ENCODE peak calls at places on chromosomes 3 and 15, in ten cellular contexts. X is spleen, A is GM12891, F is K562, W is transverse colon, Y is prostate gland, H is GM12878, B is HCT116, O is stomach, L is endothelial cell of umbilical vein. D is an unnamed sample.

GRCh38 chr15:72948662-72949061 is 103.6 kb upstream of the NEO1 start:
- DNase-seq in X (no peak), A (no peak), F (no peak), W (no peak), Y (no peak), H (no peak), B (no peak), O (no peak), L (no peak), D (no peak)

GRCh38 chr15:38254065-38254883 is 1.6 kb downstream of the SPRED1 start:
- DNase-seq in X (peak), A (no peak), F (peak), W (peak), Y (peak), H (peak), B (peak), O (peak), L (peak), D (no peak)

GRCh38 chr15:63553388-63553791 is 43.8 kb upstream of the FBXL22 start:
- DNase-seq in X (no peak), A (no peak), F (no peak), W (no peak), Y (peak), H (no peak), B (no peak), O (peak), L (peak), D (no peak)

GRCh38 chr3:98788651-98789050 is 25.5 kb downstream of the ST3GAL6 start:
- DNase-seq in X (no peak), A (no peak), F (peak), W (no peak), Y (no peak), H (no peak), B (no peak), O (no peak), L (peak), D (no peak)

GRCh38 chr3:59127071-59127470 is 77.2 kb upstream of the CFAP20DC start:
- DNase-seq in X (no peak), A (no peak), F (no peak), W (no peak), Y (no peak), H (no peak), B (no peak), O (no peak), L (no peak), D (no peak)

GRCh38 chr15:41281236-41281635 is 50.2 kb downstream of the CHP1 start:
- DNase-seq in X (no peak), A (no peak), F (no peak), W (no peak), Y (no peak), H (no peak), B (no peak), O (no peak), L (peak), D (no peak)

GRCh38 chr3:44065311-44065710 is 176.4 kb upstream of the TOPAZ1 start:
- DNase-seq in X (no peak), A (no peak), F (no peak), W (no peak), Y (peak), H (no peak), B (no peak), O (peak), L (no peak), D (no peak)

GRCh38 chr15:59444082-59444835 is 6.3 kb downstream of the FAM81A start:
- DNase-seq in X (no peak), A (no peak), F (no peak), W (no peak), Y (no peak), H (no peak), B (no peak), O (no peak), L (no peak), D (no peak)

GRCh38 chr3:74426571-74426970 is 187.9 kb downstream of the CNTN3 start:
- DNase-seq in X (no peak), A (no peak), F (no peak), W (no peak), Y (no peak), H (no peak), B (no peak), O (no peak), L (no peak), D (no peak)

GRCh38 chr3:114218006-114218405 is 19.4 kb downstream of the ZNF80 start:
- DNase-seq in X (no peak), A (no peak), F (no peak), W (no peak), Y (no peak), H (no peak), B (no peak), O (no peak), L (peak), D (no peak)
- TF ChIP-seq POLR2A in X (no peak), A (no peak), F (no peak), W (no peak), Y (no peak), H (no peak), B (no peak), O (no peak), L (no peak), D (no peak)

GRCh38 chr15:32856753-32857152 is 138.9 kb downstream of the GREM1 start:
- DNase-seq in X (no peak), A (no peak), F (no peak), W (no peak), Y (no peak), H (no peak), B (no peak), O (no peak), L (no peak), D (no peak)
- TF ChIP-seq POLR2AphosphoS5 in X (no peak), A (no peak), F (no peak), W (no peak), Y (no peak), H (no peak), B (no peak), O (no peak), L (no peak), D (no peak)

DNA sequence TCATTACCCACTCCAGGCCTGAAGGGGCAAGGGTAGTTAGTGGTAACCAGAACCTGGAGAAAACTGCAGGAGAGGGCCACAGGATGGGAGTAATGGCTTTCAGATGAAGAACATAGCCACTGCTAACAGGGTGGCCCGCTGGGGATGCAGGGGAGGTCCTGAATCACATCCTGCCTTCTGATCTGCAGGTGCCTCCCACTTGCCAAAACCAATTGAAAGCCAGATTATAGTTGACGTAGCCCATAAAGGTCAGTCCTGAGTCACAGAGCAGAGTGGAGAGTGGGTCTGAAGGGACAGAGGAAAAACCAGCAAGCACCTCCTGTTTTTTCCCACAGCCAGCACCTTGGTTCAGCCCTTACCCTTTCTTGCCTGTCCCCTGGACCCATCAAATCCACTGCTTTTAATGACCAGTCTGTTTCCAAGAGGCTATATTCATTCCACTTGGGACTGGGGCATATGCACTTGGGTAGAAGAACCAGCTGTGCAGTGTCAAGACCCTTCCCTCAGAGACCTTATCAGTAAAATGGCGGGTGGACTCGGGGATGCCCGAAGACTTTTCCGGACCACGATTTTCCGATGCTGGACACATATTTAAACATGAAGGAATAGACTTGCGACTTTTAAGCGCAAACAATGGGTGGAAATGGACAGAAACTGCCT is 605 bp upstream of the SLC35G2 start:
- DNase-seq in X (no peak), A (no peak), F (peak), W (peak), Y (no peak), H (no peak), B (peak), O (peak), L (peak), D (no peak)
- TF ChIP-seq POLR2A in X (no peak), A (no peak), F (peak), W (no peak), Y (no peak), H (no peak), B (peak), O (no peak), L (peak), D (no peak)

GRCh38 chr3:139797724-139798343 is 120.1 kb upstream of the NMNAT3 start:
- DNase-seq in X (no peak), A (no peak), F (peak), W (no peak), Y (no peak), H (no peak), B (no peak), O (no peak), L (no peak), D (no peak)

GRCh38 chr3:139794469-139795265 is 116.9 kb upstream of the NMNAT3 start:
- DNase-seq in X (no peak), A (no peak), F (peak), W (no peak), Y (no peak), H (no peak), B (no peak), O (no peak), L (no peak), D (no peak)

DNA sequence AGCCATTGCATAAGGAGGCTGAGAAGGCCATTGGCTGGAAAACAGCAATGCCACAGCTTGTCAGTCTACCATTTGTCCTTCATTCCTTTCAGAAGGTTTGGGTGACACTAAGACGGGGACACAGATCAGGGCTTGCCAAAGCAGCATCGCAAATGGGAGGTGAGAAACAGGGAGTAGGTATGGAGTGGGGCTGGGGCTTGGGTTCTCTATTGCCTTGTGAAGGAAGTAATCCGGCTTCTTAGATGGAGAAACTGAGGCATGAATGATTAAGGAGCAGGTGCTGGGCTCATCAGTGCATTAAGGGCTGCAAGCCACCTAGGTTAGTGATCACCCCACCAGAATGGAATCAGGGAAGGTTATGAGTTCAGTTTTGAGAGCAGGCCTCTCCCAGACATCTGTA is 115.6 kb upstream of the NMNAT3 start:
- DNase-seq in X (no peak), A (no peak), F (no peak), W (no peak), Y (no peak), H (no peak), B (no peak), O (no peak), L (no peak), D (no peak)
- TF ChIP-seq POLR2AphosphoS5 in X (no peak), A (no peak), F (no peak), W (no peak), Y (no peak), H (no peak), B (no peak), O (no peak), L (no peak), D (no peak)

DNA sequence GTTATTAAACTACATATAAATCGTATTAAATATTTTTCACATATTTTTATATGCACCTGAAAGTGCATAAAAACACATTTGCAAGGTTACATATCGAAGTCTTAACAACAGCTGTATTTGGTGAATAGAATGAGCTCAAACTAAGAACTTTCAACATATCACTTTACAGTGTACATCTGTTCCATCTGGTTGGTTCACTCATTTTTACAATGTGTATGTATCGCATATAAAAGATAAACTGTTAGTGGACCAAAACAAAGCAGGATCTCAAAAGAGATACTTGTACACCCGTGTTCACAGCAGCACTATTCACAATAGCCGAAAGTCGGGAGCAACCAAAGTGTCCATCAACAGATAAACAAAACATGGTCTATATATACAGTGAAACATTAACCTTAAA is 55.8 kb downstream of the TBL1XR1 start:
- DNase-seq in X (no peak), A (no peak), F (no peak), W (no peak), Y (no peak), H (no peak), B (no peak), O (no peak), L (no peak), D (no peak)
- TF ChIP-seq POLR2A in X (no peak), A (no peak), F (no peak), W (no peak), Y (no peak), H (no peak), B (no peak), O (no peak), L (no peak), D (no peak)

GRCh38 chr3:127693336-127693843 is 20.6 kb downstream of the ABTB1 start:
- DNase-seq in X (no peak), A (no peak), F (no peak), W (no peak), Y (no peak), H (no peak), B (no peak), O (no peak), L (no peak), D (no peak)

GRCh38 chr3:127691974-127692373 is 19.2 kb downstream of the ABTB1 start:
- DNase-seq in X (no peak), A (no peak), F (no peak), W (no peak), Y (no peak), H (no peak), B (no peak), O (no peak), L (no peak), D (no peak)

GRCh38 chr3:127692501-127693335 is 20.0 kb downstream of the ABTB1 start:
- DNase-seq in X (peak), A (no peak), F (no peak), W (no peak), Y (no peak), H (no peak), B (no peak), O (no peak), L (no peak), D (no peak)

GRCh38 chr3:127697531-127698240 is 24.9 kb downstream of the ABTB1 start:
- DNase-seq in X (peak), A (peak), F (peak), W (peak), Y (peak), H (peak), B (peak), O (peak), L (peak), D (peak)

GRCh38 chr3:127694467-127695215 is 21.9 kb downstream of the ABTB1 start:
- DNase-seq in X (peak), A (no peak), F (no peak), W (peak), Y (peak), H (no peak), B (peak), O (peak), L (peak), D (no peak)
- TF ChIP-seq POLR2AphosphoS5 in X (no peak), A (no peak), F (no peak), W (no peak), Y (peak), H (no peak), B (no peak), O (no peak), L (no peak), D (peak)

GRCh38 chr3:146468234-146468931 is 978 bp downstream of the PLSCR2 start:
- DNase-seq in X (no peak), A (no peak), F (peak), W (no peak), Y (peak), H (no peak), B (no peak), O (no peak), L (no peak), D (no peak)

GRCh38 chr3:146471012-146471411 is 1.7 kb upstream of the PLSCR2 start:
- DNase-seq in X (no peak), A (no peak), F (no peak), W (no peak), Y (no peak), H (no peak), B (no peak), O (no peak), L (no peak), D (no peak)

GRCh38 chr3:146466596-146466995 is 2.8 kb downstream of the PLSCR2 start:
- DNase-seq in X (no peak), A (no peak), F (no peak), W (no peak), Y (no peak), H (no peak), B (no peak), O (no peak), L (no peak), D (no peak)

GRCh38 chr3:146470424-146470990 is 1.1 kb upstream of the PLSCR2 start:
- DNase-seq in X (no peak), A (no peak), F (no peak), W (no peak), Y (no peak), H (no peak), B (no peak), O (no peak), L (no peak), D (no peak)

DNA sequence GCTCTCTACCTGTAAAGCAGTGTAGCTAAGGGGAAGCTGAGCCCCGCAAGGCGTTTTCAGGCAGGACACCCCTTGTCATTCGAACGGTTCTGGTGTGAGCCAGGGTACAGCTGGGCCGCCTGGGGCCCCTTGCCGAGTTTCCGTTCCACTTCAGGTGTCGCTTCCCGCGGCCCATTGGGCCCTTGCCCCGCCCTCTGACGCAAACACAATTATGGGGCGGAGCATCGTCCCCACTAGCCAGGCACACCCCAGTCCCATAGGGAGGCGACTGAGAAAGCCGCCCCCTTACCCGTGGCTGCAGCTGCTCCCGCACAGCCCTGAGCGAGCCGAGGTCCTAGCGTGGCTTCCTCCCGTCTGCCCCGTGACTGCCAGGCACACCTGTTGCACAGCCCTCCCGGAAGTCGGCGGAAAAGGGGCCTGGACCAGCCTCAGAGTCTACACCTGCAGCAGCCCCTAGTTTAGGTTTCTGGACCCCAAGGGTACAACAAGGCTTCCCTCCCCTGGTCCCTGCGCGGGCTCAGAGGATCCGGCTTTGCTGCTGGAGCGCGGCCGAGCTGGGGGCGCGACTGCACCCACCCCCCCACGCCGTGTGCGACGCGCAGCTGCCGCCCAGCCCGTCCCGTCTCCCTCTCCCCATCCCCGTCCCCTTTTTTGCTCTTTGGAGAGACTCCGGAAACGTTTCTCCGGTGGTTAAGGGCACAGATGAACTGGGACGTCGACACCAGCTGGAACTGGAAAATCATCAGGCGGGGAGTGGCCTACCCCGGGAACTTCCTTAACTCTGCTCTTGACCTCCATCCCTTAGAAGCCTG is at the start of gene PLSCR2:
- DNase-seq in X (peak), A (peak), F (peak), W (peak), Y (peak), H (peak), B (no peak), O (peak), L (peak), D (peak)
- TF ChIP-seq POLR2A in X (no peak), A (no peak), F (peak), W (peak), Y (peak), H (peak), B (no peak), O (no peak), L (no peak), D (no peak)

GRCh38 chr15:99145005-99145404 is 40.1 kb downstream of the SYNM start:
- DNase-seq in X (no peak), A (no peak), F (no peak), W (no peak), Y (no peak), H (no peak), B (no peak), O (no peak), L (no peak), D (no peak)
- TF ChIP-seq POLR2AphosphoS5 in X (no peak), A (no peak), F (no peak), W (no peak), Y (no peak), H (no peak), B (no peak), O (no peak), L (no peak), D (no peak)

DNA sequence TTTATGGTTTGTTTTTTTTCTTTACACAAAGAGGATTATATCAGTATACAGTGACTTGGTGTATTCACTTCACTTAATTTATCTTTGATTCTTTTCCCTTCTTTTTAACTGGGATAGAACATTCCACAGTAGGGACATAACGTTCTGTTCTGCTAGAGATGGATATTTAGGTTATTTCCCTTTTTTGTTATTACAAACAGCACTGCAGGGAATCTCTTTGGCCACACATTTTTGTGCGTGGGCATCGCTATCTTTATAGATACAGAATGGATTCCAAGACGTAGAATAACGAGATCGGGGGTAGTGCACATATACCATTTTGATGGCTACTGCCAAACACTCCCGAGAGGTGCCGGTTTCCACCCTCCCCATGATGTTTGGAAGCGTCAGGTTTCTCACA is 44.8 kb downstream of the PXYLP1 start:
- DNase-seq in X (no peak), A (no peak), F (no peak), W (no peak), Y (no peak), H (no peak), B (no peak), O (no peak), L (no peak), D (no peak)
- TF ChIP-seq POLR2A in X (no peak), A (no peak), F (no peak), W (no peak), Y (no peak), H (no peak), B (no peak), O (no peak), L (no peak), D (no peak)

DNA sequence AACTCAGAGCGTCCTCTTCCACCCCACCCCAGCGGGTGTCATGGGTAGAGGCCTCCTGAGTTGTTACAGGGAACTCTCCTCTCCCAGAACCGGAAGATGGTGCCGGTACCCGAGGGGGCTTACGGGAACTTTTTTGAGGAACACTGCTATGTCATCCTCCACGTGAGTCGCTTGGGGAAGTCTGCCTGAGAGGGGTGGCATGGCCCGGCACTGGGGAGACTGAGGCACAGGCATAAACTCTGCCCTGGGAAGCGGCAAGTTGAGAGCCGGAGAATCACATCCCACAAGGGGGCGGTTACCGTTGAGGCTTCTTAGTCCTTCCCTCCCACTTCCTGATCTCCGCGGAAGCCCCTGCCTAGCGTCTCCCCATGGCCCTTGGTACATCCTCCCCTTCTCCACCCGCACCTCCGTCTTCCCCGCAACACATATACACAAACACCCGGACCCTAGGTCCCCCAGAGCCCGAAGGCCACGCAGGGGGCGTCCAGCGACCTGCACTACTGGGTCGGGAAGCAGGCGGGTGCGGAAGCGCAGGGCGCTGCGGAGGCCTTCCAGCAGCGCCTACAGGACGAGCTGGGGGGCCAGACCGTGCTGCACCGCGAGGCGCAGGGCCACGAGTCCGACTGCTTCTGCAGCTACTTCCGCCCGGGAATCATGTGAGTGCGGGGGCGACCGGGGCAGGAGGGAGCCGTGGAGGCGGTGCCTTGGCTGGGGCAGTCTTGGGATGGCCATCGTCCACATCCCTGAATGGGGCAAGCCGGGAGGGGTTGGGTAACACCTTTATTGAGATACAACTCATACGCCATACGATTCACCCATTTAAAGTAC is 3.4 kb downstream of the VILL start:
- DNase-seq in X (peak), A (peak), F (peak), W (peak), Y (peak), H (no peak), B (no peak), O (peak), L (peak), D (peak)
- TF ChIP-seq POLR2AphosphoS5 in X (peak), A (peak), F (peak), W (peak), Y (peak), H (peak), B (no peak), O (no peak), L (peak), D (peak)